ENCODE peak calls at places on chromosomes 12 and 14, in seven cellular contexts. One of them, this sample, is unnamed.

GRCh38 chr12:104964167-104964566 is 6.1 kb upstream of the SLC41A2 start:
- DNase-seq in stimulated activated naive B cell treated with anti-CD40 and anti-IgM and Interleukin-4, amounts not matched to agents 10 μg/mL and 1 μg/mL and 100 μg/mL, for 72 hours: no peak
- DNase-seq in naive thymus-derived CD4-positive, alpha-beta T cell: no peak
- DNase-seq in fibroblast of the aortic adventitia: no peak
- DNase-seq in fibroblast of the conjunctiva: no peak
- DNase-seq in T1000: no peak
- DNase-seq in tibial nerve: no peak
- DNase-seq in this sample: no peak

GRCh38 chr12:31705651-31706050 is 23.2 kb downstream of the AMN1 start:
- DNase-seq in stimulated activated naive B cell treated with anti-CD40 and anti-IgM and Interleukin-4, amounts not matched to agents 10 μg/mL and 1 μg/mL and 100 μg/mL, for 72 hours: no peak
- DNase-seq in naive thymus-derived CD4-positive, alpha-beta T cell: peak; percentile 21
- DNase-seq in fibroblast of the aortic adventitia: no peak
- DNase-seq in fibroblast of the conjunctiva: no peak
- DNase-seq in T1000: no peak
- DNase-seq in tibial nerve: no peak
- DNase-seq in this sample: no peak

GRCh38 chr14:99946652-99947489 is 118.4 kb upstream of the EVL start:
- DNase-seq in stimulated activated naive B cell treated with anti-CD40 and anti-IgM and Interleukin-4, amounts not matched to agents 10 μg/mL and 1 μg/mL and 100 μg/mL, for 72 hours: no peak
- DNase-seq in naive thymus-derived CD4-positive, alpha-beta T cell: peak; percentile 46
- DNase-seq in fibroblast of the aortic adventitia: no peak
- DNase-seq in fibroblast of the conjunctiva: no peak
- DNase-seq in T1000: no peak
- DNase-seq in tibial nerve: no peak
- DNase-seq in this sample: no peak

GRCh38 chr12:106769078-106769477 is 5.4 kb upstream of the RIC8B start:
- DNase-seq in stimulated activated naive B cell treated with anti-CD40 and anti-IgM and Interleukin-4, amounts not matched to agents 10 μg/mL and 1 μg/mL and 100 μg/mL, for 72 hours: no peak
- DNase-seq in naive thymus-derived CD4-positive, alpha-beta T cell: no peak
- DNase-seq in fibroblast of the aortic adventitia: peak; percentile 82
- DNase-seq in fibroblast of the conjunctiva: no peak
- DNase-seq in T1000: no peak
- DNase-seq in tibial nerve: no peak
- DNase-seq in this sample: peak; percentile 79

GRCh38 chr14:85572845-85573244 is 42.9 kb downstream of the FLRT2 start:
- DNase-seq in stimulated activated naive B cell treated with anti-CD40 and anti-IgM and Interleukin-4, amounts not matched to agents 10 μg/mL and 1 μg/mL and 100 μg/mL, for 72 hours: no peak
- DNase-seq in naive thymus-derived CD4-positive, alpha-beta T cell: no peak
- DNase-seq in fibroblast of the aortic adventitia: peak; percentile 86
- DNase-seq in fibroblast of the conjunctiva: peak; percentile 37
- DNase-seq in T1000: no peak
- DNase-seq in tibial nerve: no peak
- DNase-seq in this sample: peak; percentile 85

GRCh38 chr14:35254736-35255135 is 37.4 kb upstream of the PSMA6 start:
- DNase-seq in stimulated activated naive B cell treated with anti-CD40 and anti-IgM and Interleukin-4, amounts not matched to agents 10 μg/mL and 1 μg/mL and 100 μg/mL, for 72 hours: peak; percentile 66
- DNase-seq in naive thymus-derived CD4-positive, alpha-beta T cell: no peak
- DNase-seq in fibroblast of the aortic adventitia: no peak
- DNase-seq in fibroblast of the conjunctiva: no peak
- DNase-seq in T1000: no peak
- DNase-seq in tibial nerve: no peak
- DNase-seq in this sample: no peak

GRCh38 chr14:71668942-71669341 is 263.3 kb upstream of the RGS6 start:
- DNase-seq in stimulated activated naive B cell treated with anti-CD40 and anti-IgM and Interleukin-4, amounts not matched to agents 10 μg/mL and 1 μg/mL and 100 μg/mL, for 72 hours: no peak
- DNase-seq in naive thymus-derived CD4-positive, alpha-beta T cell: no peak
- DNase-seq in fibroblast of the aortic adventitia: no peak
- DNase-seq in fibroblast of the conjunctiva: no peak
- DNase-seq in T1000: no peak
- DNase-seq in tibial nerve: no peak
- DNase-seq in this sample: no peak

GRCh38 chr12:95836185-95836609 is 22.6 kb upstream of the SNRPF start:
- DNase-seq in stimulated activated naive B cell treated with anti-CD40 and anti-IgM and Interleukin-4, amounts not matched to agents 10 μg/mL and 1 μg/mL and 100 μg/mL, for 72 hours: no peak
- DNase-seq in naive thymus-derived CD4-positive, alpha-beta T cell: no peak
- DNase-seq in fibroblast of the aortic adventitia: peak; percentile 83
- DNase-seq in fibroblast of the conjunctiva: no peak
- DNase-seq in T1000: no peak
- DNase-seq in tibial nerve: no peak
- DNase-seq in this sample: peak; percentile 29

GRCh38 chr12:26298785-26299621 is 103.6 kb downstream of the SSPN start:
- DNase-seq in stimulated activated naive B cell treated with anti-CD40 and anti-IgM and Interleukin-4, amounts not matched to agents 10 μg/mL and 1 μg/mL and 100 μg/mL, for 72 hours: peak; percentile 51
- DNase-seq in naive thymus-derived CD4-positive, alpha-beta T cell: no peak
- DNase-seq in fibroblast of the aortic adventitia: peak; percentile 80
- DNase-seq in fibroblast of the conjunctiva: peak; percentile 44
- DNase-seq in T1000: peak; percentile 51
- DNase-seq in tibial nerve: no peak
- DNase-seq in this sample: peak; percentile 81

GRCh38 chr12:49089831-49090773 is 4.5 kb downstream of the DHH start:
- DNase-seq in stimulated activated naive B cell treated with anti-CD40 and anti-IgM and Interleukin-4, amounts not matched to agents 10 μg/mL and 1 μg/mL and 100 μg/mL, for 72 hours: peak; percentile 28
- DNase-seq in naive thymus-derived CD4-positive, alpha-beta T cell: peak; percentile 18
- DNase-seq in fibroblast of the aortic adventitia: peak; percentile 54
- DNase-seq in fibroblast of the conjunctiva: no peak
- DNase-seq in T1000: no peak
- DNase-seq in tibial nerve: no peak
- DNase-seq in this sample: peak; percentile 67